ENCODE peak calls at places on chromosomes 4 and X, in four cellular contexts. Q is aorta, F is neuronal stem cell, N is psoas muscle. R is an unnamed sample.

GRCh38 chrX:150036641-150037040 is 98.3 kb upstream of the EOLA2 start:
- DNase-seq in N (no peak), F (no peak), Q (no peak), R (no peak)

GRCh38 chr4:183905081-183905592 is at the start of gene STOX2:
- DNase-seq in F (peak), Q (peak), N (peak), R (peak)

GRCh38 chr4:38371391-38371851 is 292.6 kb upstream of the KLF3 start:
- DNase-seq in N (no peak), Q (peak), F (no peak), R (no peak)

GRCh38 chrX:41468647-41469323 is 21.6 kb downstream of the NYX start:
- DNase-seq in F (no peak), N (peak), Q (no peak), R (no peak)

GRCh38 chr4:156291317-156291716 is 337.7 kb upstream of the CTSO start:
- DNase-seq in F (no peak), Q (no peak), N (no peak), R (no peak)

GRCh38 chrX:103554687-103555417 is 30.5 kb upstream of the TCEAL4 start:
- DNase-seq in F (peak), N (no peak), Q (peak), R (peak)

GRCh38 chrX:14641681-14642655 is 112.6 kb downstream of the GLRA2 start:
- DNase-seq in F (no peak), N (no peak), Q (no peak), R (no peak)

GRCh38 chr4:187541666-187542065 is 453.9 kb upstream of the ZFP42 start:
- DNase-seq in N (no peak), Q (no peak), F (no peak), R (no peak)

GRCh38 chr4:48342559-48342878 is 1.2 kb downstream of the SLAIN2 start:
- DNase-seq in N (no peak), Q (no peak), F (no peak), R (no peak)

GRCh38 chr4:38323141-38323634 is 340.8 kb upstream of the KLF3 start:
- DNase-seq in N (no peak), Q (no peak), F (no peak), R (no peak)

DNA sequence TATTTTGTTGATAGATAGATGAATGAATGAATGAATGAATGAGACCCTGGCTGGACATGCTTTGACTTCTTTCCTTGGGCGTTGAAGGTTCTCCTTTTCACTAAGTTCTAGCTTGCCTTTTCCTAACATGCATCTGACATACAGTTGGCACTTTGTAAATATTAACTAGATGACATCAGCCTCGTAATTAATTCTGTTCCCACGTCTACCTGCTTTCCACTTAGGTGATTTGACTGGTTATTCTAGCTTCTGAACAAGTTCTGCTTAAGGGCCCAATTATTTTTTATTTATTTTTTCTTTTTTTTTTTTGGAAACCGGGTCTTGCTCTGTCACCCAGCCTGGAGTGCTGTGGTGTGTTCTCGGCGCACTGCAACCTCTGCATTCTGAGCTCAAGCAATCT is 13.9 kb upstream of the RASL11B start:
- DNase-seq in Q (no peak), F (no peak), N (no peak), R (no peak)
- H3K27ac ChIP-seq in Q (no peak), F (no peak), N (no peak), R (no peak)

GRCh38 chr4:137531951-137532868 is at the start of gene PCDH18:
- DNase-seq in Q (peak), N (peak), F (peak), R (peak)
- H3K27ac ChIP-seq in Q (peak), N (peak), F (peak), R (peak)

GRCh38 chr4:4694296-4694772 is 152.5 kb upstream of the STX18 start:
- DNase-seq in F (no peak), N (no peak), Q (no peak), R (no peak)

GRCh38 chr4:4695497-4695896 is 153.6 kb upstream of the STX18 start:
- DNase-seq in F (no peak), Q (no peak), N (no peak), R (no peak)

GRCh38 chr4:4693258-4693657 is 151.4 kb upstream of the STX18 start:
- DNase-seq in N (no peak), F (no peak), Q (no peak), R (no peak)

GRCh38 chr4:4693755-4694295 is 152.0 kb upstream of the STX18 start:
- DNase-seq in N (no peak), F (no peak), Q (no peak), R (no peak)

DNA sequence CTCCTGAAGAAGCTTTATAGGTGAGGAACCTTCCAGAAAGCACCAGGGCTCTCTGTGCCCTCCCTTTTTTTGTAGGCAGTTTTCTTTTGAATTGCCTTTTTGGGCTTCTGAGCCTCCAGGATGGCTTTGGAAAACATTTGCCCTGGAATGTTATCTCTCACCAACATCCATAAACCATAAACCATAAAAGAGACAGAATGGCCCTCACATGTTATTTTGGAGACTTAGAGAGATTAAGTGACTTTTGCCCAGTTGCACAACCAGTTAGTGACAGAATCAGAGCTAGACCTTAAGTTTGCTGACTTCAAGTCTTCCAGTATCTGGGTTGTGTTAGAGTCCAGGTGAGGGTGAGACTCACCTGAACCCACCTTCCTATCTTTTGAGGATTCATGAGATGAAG is 153.0 kb upstream of the STX18 start:
- DNase-seq in F (no peak), N (no peak), Q (no peak), R (no peak)
- H3K27ac ChIP-seq in F (no peak), N (no peak), Q (no peak), R (no peak)

GRCh38 chr4:164956766-164957643 is 20.5 kb downstream of the TRIM61 start:
- DNase-seq in F (peak), N (peak), Q (peak), R (peak)
- H3K27ac ChIP-seq in F (peak), N (no peak), Q (no peak), R (peak)